ENCODE peak calls at places on chromosomes 1 and 21, in six cellular contexts. K, S, T, G, F and O are unnamed samples.

GRCh38 chr1:235996048-235996785 is 68.7 kb downstream of the NID1 start:
- DNase-seq in K (no peak), S (no peak), T (no peak), G (no peak), F (no peak), O (no peak)

GRCh38 chr1:25184011-25184762 is 48.1 kb downstream of the SYF2 start:
- DNase-seq in K (no peak), S (no peak), T (no peak), G (no peak), F (no peak), O (no peak)

GRCh38 chr1:22600817-22601605 is 35.4 kb upstream of the C1QA start:
- DNase-seq in K (no peak), S (no peak), T (no peak), G (no peak), F (no peak), O (no peak)

GRCh38 chr1:199970125-199970524 is 57.4 kb upstream of the NR5A2 start:
- DNase-seq in K (no peak), S (no peak), T (no peak), G (no peak), F (no peak), O (no peak)

GRCh38 chr1:41046347-41046775 is 24.8 kb upstream of the SLFNL1 start:
- DNase-seq in K (no peak), S (no peak), T (no peak), G (no peak), F (no peak), O (peak)

GRCh38 chr1:155064109-155064812 is 721 bp downstream of the EFNA4 start:
- DNase-seq in K (no peak), S (no peak), T (no peak), G (no peak), F (no peak), O (no peak)

GRCh38 chr1:175536921-175537320 is 206.5 kb downstream of the TNR start:
- DNase-seq in K (no peak), S (no peak), T (no peak), G (no peak), F (no peak), O (no peak)

GRCh38 chr1:117967900-117968299 is 38.4 kb downstream of the WDR3 start:
- DNase-seq in K (peak), S (no peak), T (no peak), G (no peak), F (no peak), O (no peak)

GRCh38 chr1:225881081-225882007 is 836 bp downstream of the TMEM63A start:
- DNase-seq in K (peak), S (peak), T (peak), G (no peak), F (no peak), O (no peak)

GRCh38 chr1:36083635-36084501 is at the start of gene TEKT2:
- DNase-seq in K (no peak), S (no peak), T (no peak), G (peak), F (no peak), O (peak)

GRCh38 chr1:116711061-116711582 is 43.1 kb upstream of the CD2 start:
- DNase-seq in K (no peak), S (no peak), T (no peak), G (peak), F (no peak), O (no peak)

GRCh38 chr1:180150982-180151381 is 3.7 kb upstream of the QSOX1 start:
- DNase-seq in K (peak), S (no peak), T (no peak), G (no peak), F (no peak), O (peak)

GRCh38 chr1:158821723-158822122 is 9.4 kb upstream of the MNDA start:
- DNase-seq in K (no peak), S (no peak), T (no peak), G (no peak), F (no peak), O (no peak)

GRCh38 chr1:214739621-214740238 is 136.7 kb downstream of the CENPF start:
- DNase-seq in K (no peak), S (no peak), T (no peak), G (no peak), F (no peak), O (no peak)

GRCh38 chr1:156359973-156360372 is 9.0 kb upstream of the RHBG start:
- DNase-seq in K (peak), S (no peak), T (no peak), G (no peak), F (no peak), O (no peak)

GRCh38 chr1:29831500-29832117 is 595.3 kb downstream of the PTPRU start:
- DNase-seq in K (no peak), S (no peak), T (no peak), G (no peak), F (no peak), O (no peak)

GRCh38 chr1:94142022-94142421 is 21.1 kb upstream of the ABCA4 start:
- DNase-seq in K (peak), S (no peak), T (no peak), G (no peak), F (no peak), O (no peak)

GRCh38 chr1:38690790-38691189 is 168.8 kb downstream of the RRAGC start:
- DNase-seq in K (peak), S (no peak), T (no peak), G (no peak), F (no peak), O (no peak)

GRCh38 chr1:55275976-55276375 is 60.8 kb upstream of the USP24 start:
- DNase-seq in K (peak), S (no peak), T (no peak), G (no peak), F (no peak), O (no peak)

GRCh38 chr1:84665703-84666317 is 24.5 kb downstream of the SSX2IP start:
- DNase-seq in K (peak), S (no peak), T (no peak), G (no peak), F (no peak), O (no peak)

GRCh38 chr1:29415861-29416260 is 179.5 kb downstream of the PTPRU start:
- DNase-seq in K (no peak), S (no peak), T (no peak), G (no peak), F (no peak), O (peak)

GRCh38 chr1:232267092-232267836 is 362.7 kb downstream of the SIPA1L2 start:
- DNase-seq in K (no peak), S (peak), T (no peak), G (no peak), F (no peak), O (no peak)

GRCh38 chr1:67420835-67421492 is 9.2 kb downstream of the SERBP1 start:
- DNase-seq in K (no peak), S (no peak), T (no peak), G (no peak), F (no peak), O (no peak)

GRCh38 chr1:7388488-7389185 is 382.5 kb upstream of the VAMP3 start:
- DNase-seq in K (peak), S (no peak), T (no peak), G (peak), F (no peak), O (peak)

GRCh38 chr1:157115429-157115838 is 15.8 kb upstream of the ETV3L start:
- DNase-seq in K (no peak), S (no peak), T (no peak), G (no peak), F (no peak), O (no peak)

GRCh38 chr21:39050839-39051560 is 132.3 kb downstream of the PSMG1 start:
- DNase-seq in K (peak), S (no peak), T (no peak), G (no peak), F (no peak), O (no peak)

GRCh38 chr1:151942882-151943281 is 33.6 kb upstream of the THEM4 start:
- DNase-seq in K (peak), S (no peak), T (no peak), G (no peak), F (no peak), O (no peak)

GRCh38 chr1:185644531-185644930 is 89.7 kb upstream of the HMCN1 start:
- DNase-seq in K (no peak), S (no peak), T (no peak), G (no peak), F (no peak), O (no peak)

GRCh38 chr1:204032642-204033235 is 40.2 kb upstream of the SOX13 start:
- DNase-seq in K (no peak), S (no peak), T (no peak), G (no peak), F (no peak), O (no peak)

GRCh38 chr1:115839706-115840095 is 1.2 kb downstream of the NHLH2 start:
- DNase-seq in K (no peak), S (no peak), T (no peak), G (no peak), F (no peak), O (no peak)

GRCh38 chr1:94096797-94097549 is 24.0 kb downstream of the ABCA4 start:
- DNase-seq in K (peak), S (peak), T (no peak), G (no peak), F (no peak), O (no peak)

GRCh38 chr1:245469006-245469405 is 314.2 kb downstream of the KIF26B start:
- DNase-seq in K (no peak), S (no peak), T (no peak), G (no peak), F (no peak), O (no peak)

GRCh38 chr21:44456207-44456914 is 1.1 kb downstream of the LRRC3 start:
- DNase-seq in K (no peak), S (no peak), T (no peak), G (no peak), F (no peak), O (no peak)